ENCODE peak calls at places on chromosomes 13 and 19, in eight cellular contexts. X is stomach, B is vagina, C is suprapubic skin, I is mammary epithelial cell, U is body of pancreas, V is breast epithelium, T is SK-N-SH. O is an unnamed sample. For H3K27me3, the result is how much of the 10 kb centered on the place peaks cover.

GRCh38 chr13:24644051-24644450 is 36.2 kb upstream of the ATP12A start:
- DNase-seq in X (no peak), B (no peak), C (no peak), I (no peak), U (no peak), V (no peak), T (no peak), O (no peak)

GRCh38 chr19:56671613-56671994 is at the start of gene ZNF835:
- DNase-seq in X (peak), B (no peak), C (peak), I (no peak), U (peak), V (peak), T (peak), O (peak)

GRCh38 chr13:97460004-97460756 is 26.2 kb downstream of the RAP2A start:
- DNase-seq in X (no peak), B (no peak), C (no peak), I (no peak), U (no peak), V (no peak), T (no peak), O (no peak)

GRCh38 chr13:100573121-100573520 is 15.5 kb downstream of the GGACT start:
- DNase-seq in X (peak), B (no peak), C (no peak), I (peak), U (peak), V (peak), T (peak), O (peak)

GRCh38 chr13:101474419-101474957 is 22.0 kb downstream of the ITGBL1 start:
- DNase-seq in X (no peak), B (no peak), C (no peak), I (no peak), U (no peak), V (no peak), T (no peak), O (no peak)

GRCh38 chr19:1650627-1651009 is 1.8 kb downstream of the TCF3 start:
- DNase-seq in X (no peak), B (no peak), C (no peak), I (no peak), U (no peak), V (no peak), T (peak), O (no peak)

GRCh38 chr13:30818323-30818960 is 83.1 kb downstream of the ALOX5AP start:
- DNase-seq in X (no peak), B (no peak), C (no peak), I (peak), U (no peak), V (no peak), T (no peak), O (no peak)

GRCh38 chr19:21912654-21913053 is 76.7 kb upstream of the ZNF43 start:
- DNase-seq in X (no peak), B (no peak), C (no peak), I (no peak), U (no peak), V (no peak), T (no peak), O (no peak)

GRCh38 chr19:40717325-40717879 is 490 bp downstream of the ITPKC start:
- DNase-seq in X (no peak), B (no peak), C (peak), I (no peak), U (peak), V (peak), T (no peak), O (no peak)

GRCh38 chr19:46697142-46697960 is 19.6 kb downstream of the PRKD2 start:
- DNase-seq in X (peak), B (no peak), C (peak), I (no peak), U (peak), V (no peak), T (peak), O (peak)

GRCh38 chr13:107534548-107534947 is 680.8 kb downstream of the LIG4 start:
- DNase-seq in X (no peak), B (no peak), C (no peak), I (no peak), U (no peak), V (no peak), T (no peak), O (no peak)

GRCh38 chr19:16875584-16876555 is 12.9 kb upstream of the F2RL3 start:
- DNase-seq in X (no peak), B (no peak), C (no peak), I (no peak), U (no peak), V (no peak), T (no peak), O (no peak)

GRCh38 chr13:114019367-114019766 is 45.5 kb upstream of the C13orf46 start:
- DNase-seq in X (no peak), B (no peak), C (no peak), I (no peak), U (no peak), V (no peak), T (peak), O (no peak)

GRCh38 chr13:46160474-46161066 is 21.4 kb downstream of the LCP1 start:
- DNase-seq in X (no peak), B (no peak), C (no peak), I (peak), U (peak), V (no peak), T (peak), O (no peak)

GRCh38 chr19:6271251-6271650 is 8.5 kb downstream of the MLLT1 start:
- DNase-seq in X (no peak), B (no peak), C (no peak), I (no peak), U (no peak), V (no peak), T (peak), O (no peak)

GRCh38 chr13:43872181-43872580 is 7.4 kb downstream of the CCDC122 start:
- DNase-seq in X (no peak), B (no peak), C (no peak), I (no peak), U (no peak), V (no peak), T (no peak), O (no peak)

GRCh38 chr13:29901714-29902631 is 51.6 kb upstream of the UBL3 start:
- DNase-seq in X (no peak), B (peak), C (no peak), I (peak), U (peak), V (no peak), T (no peak), O (peak)

GRCh38 chr13:50026788-50027473 is 11.7 kb downstream of the KCNRG start:
- DNase-seq in X (no peak), B (no peak), C (no peak), I (no peak), U (no peak), V (no peak), T (no peak), O (no peak)

GRCh38 chr13:45564108-45564507 is 51.4 kb downstream of the ERICH6B start:
- DNase-seq in X (no peak), B (no peak), C (no peak), I (peak), U (no peak), V (no peak), T (no peak), O (no peak)

GRCh38 chr19:7928741-7929701 is 3.1 kb upstream of the CTXN1 start:
- DNase-seq in X (no peak), B (no peak), C (peak), I (peak), U (peak), V (no peak), T (peak), O (no peak)

GRCh38 chr13:75829874-75830273 is 193.7 kb downstream of the LMO7 start:
- DNase-seq in X (no peak), B (no peak), C (no peak), I (no peak), U (no peak), V (no peak), T (no peak), O (no peak)

GRCh38 chr13:99357149-99357596 is 50.0 kb upstream of the GPR183 start:
- DNase-seq in X (no peak), B (no peak), C (no peak), I (no peak), U (no peak), V (no peak), T (no peak), O (no peak)

GRCh38 chr13:26074706-26075105 is 22.9 kb upstream of the SHISA2 start:
- DNase-seq in X (no peak), B (no peak), C (no peak), I (peak), U (no peak), V (no peak), T (no peak), O (no peak)

GRCh38 chr19:13172335-13173128 is 22.3 kb downstream of the IER2 start:
- DNase-seq in X (peak), B (no peak), C (peak), I (peak), U (peak), V (peak), T (peak), O (peak)

GRCh38 chr19:47790398-47790814 is 11.9 kb downstream of the SELENOW start:
- DNase-seq in X (peak), B (no peak), C (peak), I (peak), U (peak), V (peak), T (peak), O (no peak)

GRCh38 chr19:56348289-56348877 is 33.7 kb upstream of the ZSCAN5A start:
- DNase-seq in X (no peak), B (no peak), C (no peak), I (peak), U (no peak), V (no peak), T (peak), O (no peak)

GRCh38 chr19:42038675-42039074 is 31.3 kb downstream of the GRIK5 start:
- DNase-seq in X (no peak), B (no peak), C (no peak), I (no peak), U (no peak), V (no peak), T (no peak), O (peak)

GRCh38 chr13:24618219-24618955 is 61.8 kb upstream of the ATP12A start:
- DNase-seq in X (peak), B (no peak), C (no peak), I (no peak), U (no peak), V (no peak), T (no peak), O (no peak)

GRCh38 chr19:39934584-39935233 is at the start of gene FCGBP:
- DNase-seq in X (peak), B (no peak), C (no peak), I (no peak), U (no peak), V (no peak), T (no peak), O (no peak)

GRCh38 chr19:47630594-47630993 is 21.7 kb downstream of the BICRA start:
- DNase-seq in X (no peak), B (no peak), C (no peak), I (no peak), U (no peak), V (no peak), T (no peak), O (no peak)

GRCh38 chr13:70098669-70099068 is 9.0 kb upstream of the ATXN8OS start:
- DNase-seq in X (no peak), B (no peak), C (no peak), I (no peak), U (no peak), V (no peak), T (peak), O (no peak)

GRCh38 chr19:51156710-51157109 is 14.6 kb downstream of the SIGLEC7 start:
- DNase-seq in X (no peak), B (no peak), C (no peak), I (no peak), U (no peak), V (no peak), T (no peak), O (no peak)

GRCh38 chr19:49488046-49488862 is 846 bp downstream of the RPL13A start:
- DNase-seq in X (no peak), B (no peak), C (no peak), I (no peak), U (no peak), V (no peak), T (no peak), O (no peak)

GRCh38 chr13:42892760-42893159 is 99.3 kb downstream of the EPSTI1 start:
- DNase-seq in X (no peak), B (no peak), C (no peak), I (peak), U (no peak), V (no peak), T (no peak), O (no peak)

GRCh38 chr13:107234315-107234714 is 666.4 kb upstream of the ARGLU1 start:
- DNase-seq in X (no peak), B (no peak), C (no peak), I (no peak), U (no peak), V (no peak), T (no peak), O (no peak)

GRCh38 chr13:36418022-36418805 is 14.1 kb upstream of the CCNA1 start:
- DNase-seq in X (no peak), B (no peak), C (no peak), I (peak), U (no peak), V (no peak), T (no peak), O (no peak)

GRCh38 chr13:94705081-94705751 is 7.1 kb downstream of the SOX21 start:
- DNase-seq in X (no peak), B (peak), C (no peak), I (no peak), U (no peak), V (no peak), T (peak), O (no peak)
- H3K27me3 ChIP-seq in X (half or more), B (under half), C (half or more), I (half or more), U (under half), V (half or more), T (half or more), O (half or more)

GRCh38 chr19:29448046-29448445 is 77.7 kb upstream of the VSTM2B start:
- DNase-seq in X (no peak), B (no peak), C (no peak), I (no peak), U (no peak), V (no peak), T (no peak), O (no peak)

GRCh38 chr19:29446331-29446730 is 79.5 kb upstream of the VSTM2B start:
- DNase-seq in X (no peak), B (peak), C (no peak), I (no peak), U (no peak), V (no peak), T (no peak), O (no peak)

GRCh38 chr19:29449371-29449770 is 76.4 kb upstream of the VSTM2B start:
- DNase-seq in X (no peak), B (peak), C (no peak), I (no peak), U (no peak), V (no peak), T (no peak), O (no peak)

GRCh38 chr19:29454109-29454508 is 71.7 kb upstream of the VSTM2B start:
- DNase-seq in X (no peak), B (peak), C (no peak), I (no peak), U (no peak), V (no peak), T (no peak), O (no peak)

GRCh38 chr19:29450306-29450705 is 75.5 kb upstream of the VSTM2B start:
- DNase-seq in X (no peak), B (peak), C (no peak), I (no peak), U (no peak), V (no peak), T (no peak), O (no peak)
- H3K27ac ChIP-seq in X (no peak), B (no peak), C (no peak), I (no peak), U (no peak), V (no peak), T (no peak), O (no peak)

GRCh38 chr13:88051746-88052482 is 380.7 kb downstream of the SLITRK5 start:
- DNase-seq in X (no peak), B (no peak), C (no peak), I (no peak), U (no peak), V (no peak), T (no peak), O (no peak)
- TF ChIP-seq CTCF in X (no peak), B (no peak), C (no peak), I (no peak), U (no peak), V (no peak), T (no peak), O (no peak)

DNA sequence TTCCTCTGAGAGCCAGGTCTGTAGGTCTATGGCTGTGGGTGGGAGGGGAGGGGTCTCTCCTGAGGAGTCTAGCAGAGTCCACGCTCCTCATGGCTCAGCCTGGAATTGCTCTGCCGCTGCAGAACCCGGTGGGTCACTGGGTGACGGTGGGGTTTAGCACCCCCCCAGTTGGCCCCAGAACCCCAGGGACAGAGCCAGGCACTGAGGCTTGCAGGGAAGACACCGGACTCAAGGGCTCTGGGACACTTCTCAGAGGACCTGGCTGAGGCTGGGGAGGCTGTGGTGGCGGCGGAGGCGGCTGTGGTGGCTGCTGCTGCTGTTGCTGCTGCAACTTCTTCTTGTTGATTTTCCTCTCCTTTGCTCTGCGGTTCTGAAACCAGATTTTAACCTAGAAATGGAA is 6.1 kb downstream of the CDX2 start:
- DNase-seq in X (no peak), B (no peak), C (no peak), I (no peak), U (no peak), V (no peak), T (no peak), O (no peak)
- H3K27me3 ChIP-seq in X (half or more), B (under half), C (half or more), I (under half), U (under half), V (half or more), T (half or more), O (half or more)

DNA sequence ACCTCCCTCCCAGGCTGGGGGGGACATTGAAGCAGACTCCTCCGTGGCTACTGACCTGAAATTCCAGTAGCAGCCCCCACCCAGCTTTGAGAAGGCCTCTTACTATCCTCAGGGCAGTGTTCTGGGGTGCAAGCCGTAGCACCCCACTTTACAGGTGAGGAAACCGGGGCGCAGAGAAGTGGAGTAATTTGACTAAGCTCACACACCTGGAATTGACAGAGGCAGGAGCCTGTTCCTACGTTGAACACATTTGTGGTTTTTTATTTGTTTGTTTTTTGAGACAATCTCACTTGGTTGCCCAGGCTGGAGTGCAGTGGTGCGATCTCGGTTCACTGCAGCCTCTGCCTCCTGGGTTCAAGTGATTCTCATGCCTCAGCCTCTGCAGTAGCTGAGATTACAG is 14.6 kb upstream of the S1PR4 start:
- DNase-seq in X (no peak), B (no peak), C (no peak), I (no peak), U (no peak), V (no peak), T (no peak), O (no peak)
- H3K27ac ChIP-seq in X (no peak), B (no peak), C (no peak), I (no peak), U (no peak), V (no peak), T (no peak), O (no peak)

GRCh38 chr13:96229356-96229755 is 139.4 kb downstream of the HS6ST3 start:
- DNase-seq in X (no peak), B (no peak), C (no peak), I (peak), U (no peak), V (no peak), T (peak), O (no peak)
- TF ChIP-seq CTCF in X (no peak), B (no peak), C (no peak), I (peak), U (peak), V (no peak), T (peak), O (no peak)

DNA sequence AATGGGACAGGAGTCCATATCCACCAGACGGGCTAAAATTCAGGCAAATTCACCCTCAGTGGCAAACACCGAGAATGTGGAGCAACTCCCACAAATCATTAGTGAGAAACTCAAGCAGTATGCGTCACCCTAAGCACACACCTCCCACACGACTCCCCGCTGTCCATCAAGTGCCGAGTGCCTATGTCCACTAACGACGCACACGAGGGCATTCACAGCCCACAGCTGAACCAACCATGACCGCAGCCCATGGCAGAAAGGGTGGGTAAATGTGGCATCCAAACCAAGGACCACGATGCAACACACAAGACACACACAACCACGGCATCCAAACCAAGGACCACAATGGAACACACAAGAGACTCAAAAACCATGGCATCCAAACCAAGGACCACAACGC is 22.0 kb downstream of the MIER2 start:
- DNase-seq in X (no peak), B (no peak), C (no peak), I (no peak), U (no peak), V (no peak), T (no peak), O (no peak)
- H3K27me3 ChIP-seq in X (under half), B (under half), C (under half), I (under half), U (under half), V (under half), T (under half), O (under half)

DNA sequence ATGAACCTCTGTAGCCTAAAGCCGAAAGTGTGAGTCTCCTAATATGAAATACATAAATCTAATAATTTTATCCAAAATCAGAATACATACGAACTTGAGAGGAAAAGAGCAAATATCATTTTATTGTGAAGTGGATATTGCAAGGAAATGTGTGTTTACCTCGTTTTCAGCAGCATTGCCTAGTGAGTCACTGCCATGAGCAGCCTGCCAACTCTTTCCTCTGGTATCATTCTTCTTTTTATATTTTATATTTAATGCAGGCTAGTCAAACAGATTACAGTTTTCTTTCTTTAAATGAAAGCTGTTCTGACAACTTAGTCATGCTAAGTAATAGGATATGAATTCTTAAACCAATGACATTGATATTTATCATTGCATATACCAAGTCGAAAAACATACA is 44.2 kb downstream of the EDNRB start:
- DNase-seq in X (no peak), B (no peak), C (no peak), I (no peak), U (no peak), V (no peak), T (no peak), O (no peak)
- H3K27ac ChIP-seq in X (no peak), B (no peak), C (no peak), I (no peak), U (no peak), V (no peak), T (no peak), O (no peak)

DNA sequence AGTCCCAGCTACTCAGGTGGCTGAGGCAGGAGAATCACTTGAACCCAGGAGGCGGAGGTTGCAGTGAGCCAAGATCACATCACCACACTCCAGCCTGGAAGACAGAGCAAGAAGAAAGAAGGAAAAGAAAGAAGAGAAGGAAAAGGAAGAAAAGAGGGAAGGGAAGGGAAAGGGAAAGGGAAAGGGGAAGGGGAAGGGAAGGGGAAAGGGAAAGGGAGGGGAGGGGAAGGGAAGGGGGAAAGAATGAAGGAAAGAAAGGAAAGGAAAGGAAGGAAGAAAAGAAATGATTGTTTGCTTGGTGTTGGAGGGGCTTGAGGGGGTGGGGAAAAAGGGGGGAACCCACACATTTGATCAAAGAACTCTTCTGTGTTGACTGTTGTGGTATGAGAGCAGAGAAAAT is 10.0 kb downstream of the PMIS2 start:
- DNase-seq in X (no peak), B (no peak), C (no peak), I (no peak), U (no peak), V (no peak), T (no peak), O (no peak)
- TF ChIP-seq CTCF in X (no peak), B (no peak), C (no peak), I (no peak), U (no peak), V (no peak), T (no peak), O (no peak)